ENCODE peak calls at places on chromosome 20, in seven cellular contexts. Q, T, P, F, V, I and L are unnamed samples.

GRCh38 chr20:2698186-2698817 is 5.7 kb downstream of the EBF4 start:
- DNase-seq in Q (no peak), T (no peak), P (no peak), F (no peak), V (no peak), I (no peak), L (no peak)

GRCh38 chr20:958936-959815 is 42.9 kb downstream of the RSPO4 start:
- DNase-seq in Q (no peak), T (no peak), P (no peak), F (no peak), V (no peak), I (peak; percentile 23), L (no peak)

GRCh38 chr20:11261533-11262000 is 587.8 kb upstream of the JAG1 start:
- DNase-seq in Q (peak; percentile 78), T (peak; percentile 59), P (no peak), F (no peak), V (peak; percentile 95), I (no peak), L (no peak)

GRCh38 chr20:40497781-40498691 is 191.0 kb downstream of the MAFB start:
- DNase-seq in Q (peak; percentile 39), T (no peak), P (no peak), F (no peak), V (no peak), I (no peak), L (no peak)

GRCh38 chr20:63708301-63709148 is 686 bp downstream of the ZGPAT start:
- DNase-seq in Q (no peak), T (no peak), P (no peak), F (no peak), V (no peak), I (peak; percentile 54), L (no peak)

GRCh38 chr20:3406481-3407425 is 716 bp downstream of the DNAAF9 start:
- DNase-seq in Q (peak; percentile 73), T (no peak), P (peak; percentile 46), F (no peak), V (peak; percentile 40), I (peak; percentile 60), L (no peak)

GRCh38 chr20:39534846-39535245 is 572.7 kb downstream of the DHX35 start:
- DNase-seq in Q (no peak), T (no peak), P (no peak), F (no peak), V (no peak), I (no peak), L (no peak)

GRCh38 chr20:17690144-17690543 is 8.1 kb upstream of the RRBP1 start:
- DNase-seq in Q (no peak), T (no peak), P (no peak), F (no peak), V (no peak), I (no peak), L (no peak)

GRCh38 chr20:49052334-49052733 is 6.2 kb downstream of the CSE1L start:
- DNase-seq in Q (peak; percentile 17), T (no peak), P (no peak), F (no peak), V (peak; percentile 27), I (no peak), L (no peak)

GRCh38 chr20:6122111-6122872 is 538 bp downstream of the FERMT1 start:
- DNase-seq in Q (peak; percentile 43), T (peak; percentile 2), P (no peak), F (no peak), V (peak; percentile 45), I (peak; percentile 15), L (no peak)

GRCh38 chr20:36836591-36837329 is 39.2 kb upstream of the TLDC2 start:
- DNase-seq in Q (peak; percentile 34), T (no peak), P (peak; percentile 60), F (no peak), V (peak; percentile 57), I (peak; percentile 81), L (no peak)
- TF ChIP-seq CTCF in Q (peak; percentile 42), T (peak; percentile 51), P (peak; percentile 7), F (peak; percentile 26), V (peak; percentile 51), I (peak; percentile 56), L (peak; percentile 49)

GRCh38 chr20:24157213-24157612 is 168.6 kb upstream of the GGTLC1 start:
- DNase-seq in Q (no peak), T (no peak), P (no peak), F (no peak), V (no peak), I (no peak), L (no peak)

GRCh38 chr20:24163501-24163900 is 174.9 kb upstream of the GGTLC1 start:
- DNase-seq in Q (no peak), T (no peak), P (no peak), F (no peak), V (no peak), I (no peak), L (no peak)

GRCh38 chr20:24158271-24158670 is 169.7 kb upstream of the GGTLC1 start:
- DNase-seq in Q (no peak), T (no peak), P (no peak), F (no peak), V (no peak), I (no peak), L (no peak)

GRCh38 chr20:24164360-24164759 is 175.8 kb upstream of the GGTLC1 start:
- DNase-seq in Q (no peak), T (no peak), P (no peak), F (no peak), V (no peak), I (peak; percentile 38), L (no peak)

DNA sequence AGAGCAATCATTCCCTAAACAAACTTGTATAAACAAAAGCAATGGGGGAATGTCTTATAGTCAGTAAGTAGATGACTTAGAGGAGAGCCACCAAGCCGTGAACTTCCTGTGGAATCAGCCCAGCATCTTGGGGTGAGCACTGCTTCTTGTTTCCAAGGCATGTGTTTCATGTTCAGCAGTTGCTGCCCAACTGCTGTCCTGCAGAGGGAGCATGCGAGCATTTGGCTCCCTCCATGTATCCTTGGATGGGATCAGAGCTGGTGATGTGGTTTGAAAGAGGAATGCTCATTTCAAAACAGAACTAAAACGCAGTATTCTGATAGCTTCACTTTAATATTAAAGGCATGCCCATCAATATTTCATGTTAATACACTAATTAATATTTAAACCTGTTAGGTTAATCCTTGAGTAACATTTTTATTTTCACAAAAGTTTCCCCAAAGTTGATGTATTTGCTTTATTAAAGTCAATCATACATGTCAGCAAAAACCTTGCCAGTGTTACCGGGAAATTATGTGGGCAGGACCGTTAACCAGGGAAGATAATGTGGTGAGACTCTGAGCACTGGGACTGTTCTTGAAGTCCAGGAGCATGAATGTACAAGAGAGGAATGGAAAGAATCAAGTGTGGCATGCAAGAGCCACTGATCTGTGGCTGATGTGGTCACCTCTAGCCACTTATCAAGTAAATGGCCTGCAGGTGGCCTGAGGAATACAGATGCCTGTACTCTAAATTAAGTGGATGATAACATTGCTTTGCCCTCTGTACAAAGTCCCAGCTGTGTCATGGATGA is 172.2 kb upstream of the GGTLC1 start:
- DNase-seq in Q (peak; percentile 76), T (peak; percentile 29), P (peak; percentile 33), F (peak; percentile 38), V (peak; percentile 63), I (peak; percentile 69), L (peak; percentile 16)
- TF ChIP-seq CTCF in Q (peak; percentile 94), T (peak; percentile 89), P (peak; percentile 53), F (peak; percentile 90), V (peak; percentile 77), I (peak; percentile 77), L (peak; percentile 91)

DNA sequence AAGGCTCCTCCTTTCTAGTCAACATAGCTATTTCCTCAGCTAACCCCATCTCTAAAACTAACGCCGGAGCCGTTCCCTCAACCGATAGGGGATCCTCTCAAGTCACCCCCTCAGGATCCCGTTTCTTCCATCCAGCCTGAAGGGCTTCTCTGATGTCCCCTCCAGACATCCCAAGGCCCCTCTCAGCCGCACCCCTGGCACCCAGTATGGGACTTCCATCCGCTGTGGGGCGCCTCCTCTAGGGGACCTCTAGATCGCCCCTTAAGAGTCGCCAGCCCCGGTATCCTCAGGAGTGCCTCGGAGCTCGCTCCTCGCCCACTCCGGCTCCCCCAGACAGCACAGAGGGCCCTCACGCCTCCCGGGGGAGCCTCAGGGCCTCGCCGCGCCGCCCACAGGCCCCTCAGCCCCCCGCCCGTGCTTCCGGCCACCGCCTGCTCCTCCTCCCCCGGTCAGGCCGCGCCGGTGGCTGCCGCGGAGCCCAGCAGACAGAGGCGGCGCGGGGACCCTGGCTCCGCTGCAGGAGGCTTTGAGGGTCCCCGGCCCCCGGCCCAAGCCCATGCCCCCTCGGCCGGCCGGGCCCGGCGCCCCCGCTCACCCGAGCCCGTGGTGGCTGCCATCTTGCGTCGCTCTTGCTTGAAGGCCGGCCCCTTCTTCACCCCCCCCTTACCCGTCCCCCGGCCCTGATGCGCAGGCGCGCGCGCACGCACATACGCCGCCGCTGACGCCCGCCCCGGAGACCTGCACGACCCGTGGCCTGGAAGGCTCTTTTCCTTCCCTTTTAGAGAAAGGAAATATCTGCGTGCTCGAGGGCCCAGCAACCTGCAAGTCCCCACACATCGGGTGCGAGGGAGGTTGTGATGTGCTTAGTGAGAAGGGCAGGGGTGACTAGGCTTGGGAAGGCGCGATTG is at the start of gene UBE2V1:
- DNase-seq in Q (peak; percentile 86), T (peak; percentile 47), P (peak; percentile 90), F (peak; percentile 64), V (peak; percentile 81), I (peak; percentile 94), L (peak; percentile 41)
- TF ChIP-seq CTCF in Q (peak; percentile 47), T (peak; percentile 46), P (no peak), F (peak; percentile 50), V (no peak), I (peak; percentile 35), L (peak; percentile 53)

GRCh38 chr20:25336561-25337422 is 53.8 kb downstream of the ABHD12 start:
- DNase-seq in Q (no peak), T (no peak), P (no peak), F (no peak), V (peak; percentile 35), I (peak; percentile 35), L (no peak)
- TF ChIP-seq CTCF in Q (peak; percentile 26), T (peak; percentile 59), P (no peak), F (peak; percentile 29), V (peak; percentile 48), I (peak; percentile 48), L (peak; percentile 33)